ENCODE peak calls at places on chromosome 20, in nine cellular contexts. I, A, Q, L, P, J, F, N and W are unnamed samples.

GRCh38 chr20:50144362-50144761 is 9.2 kb downstream of the PEDS1 start:
- DNase-seq in L (peak), P (no peak), I (no peak), F (peak), N (peak), A (no peak), J (peak), Q (no peak), W (peak)

GRCh38 chr20:62587757-62588402 is 54.4 kb upstream of the SLCO4A1 start:
- DNase-seq in Q (no peak), J (no peak), N (no peak), P (no peak), F (no peak), A (no peak), L (no peak), I (no peak), W (no peak)

GRCh38 chr20:15708984-15709598 is 864.2 kb downstream of the KIF16B start:
- DNase-seq in Q (no peak), N (peak), J (no peak), P (peak), L (peak), F (no peak), I (peak), A (no peak), W (no peak)

GRCh38 chr20:10079964-10080363 is 45.2 kb downstream of the ANKEF1 start:
- DNase-seq in A (no peak), J (no peak), P (no peak), N (no peak), F (peak), Q (no peak), I (no peak), L (peak), W (no peak)

GRCh38 chr20:50020283-50020682 is 37.5 kb downstream of the SNAI1 start:
- DNase-seq in F (no peak), L (peak), I (no peak), A (no peak), P (no peak), Q (no peak), J (no peak), N (no peak), W (no peak)

GRCh38 chr20:10603971-10604864 is 69.6 kb downstream of the JAG1 start:
- DNase-seq in Q (no peak), J (peak), L (peak), P (no peak), A (no peak), I (peak), N (peak), F (peak), W (peak)

GRCh38 chr20:36092424-36093024 is 62.0 kb upstream of the EPB41L1 start:
- DNase-seq in L (peak), Q (no peak), N (peak), A (no peak), P (no peak), F (peak), J (no peak), I (no peak), W (peak)

GRCh38 chr20:316316-317068 is 8.9 kb upstream of the SOX12 start:
- DNase-seq in L (no peak), P (no peak), F (no peak), I (no peak), N (no peak), J (no peak), Q (no peak), A (no peak), W (no peak)

GRCh38 chr20:6081236-6081635 is 27.4 kb upstream of the LRRN4 start:
- DNase-seq in Q (no peak), P (no peak), L (peak), A (no peak), I (no peak), N (no peak), F (no peak), J (no peak), W (no peak)

GRCh38 chr20:46568570-46569129 is 18.2 kb upstream of the OCSTAMP start:
- DNase-seq in Q (peak), F (no peak), A (peak), I (peak), J (peak), L (peak), N (peak), P (no peak), W (peak)

GRCh38 chr20:25300496-25301170 is 52.7 kb downstream of the PYGB start:
- DNase-seq in L (peak), I (no peak), A (no peak), N (no peak), F (peak), P (no peak), Q (no peak), J (no peak), W (no peak)

GRCh38 chr20:49157146-49157545 is 31.0 kb downstream of the STAU1 start:
- DNase-seq in F (no peak), P (no peak), A (no peak), I (no peak), Q (no peak), L (no peak), N (no peak), J (no peak), W (no peak)

GRCh38 chr20:8007490-8007889 is 12.1 kb downstream of the TMX4 start:
- DNase-seq in J (no peak), N (no peak), A (no peak), P (no peak), L (no peak), Q (no peak), I (no peak), F (no peak), W (no peak)

GRCh38 chr20:61630240-61630650 is 378.2 kb downstream of the CDH4 start:
- DNase-seq in N (no peak), Q (no peak), A (no peak), I (no peak), L (no peak), F (no peak), P (no peak), J (no peak), W (no peak)

GRCh38 chr20:59047938-59048680 is 5.5 kb upstream of the PRELID3B start:
- DNase-seq in L (peak), J (no peak), N (no peak), F (no peak), A (no peak), I (no peak), Q (no peak), P (peak), W (no peak)

GRCh38 chr20:1761116-1761515 is 103.5 kb upstream of the SIRPG start:
- DNase-seq in F (no peak), J (no peak), L (peak), Q (no peak), P (no peak), I (no peak), N (no peak), A (no peak), W (no peak)

GRCh38 chr20:58064411-58065010 is 163.9 kb downstream of the ANKRD60 start:
- DNase-seq in A (no peak), Q (no peak), P (no peak), F (no peak), I (no peak), J (peak), N (no peak), L (no peak), W (no peak)

GRCh38 chr20:45297786-45298497 is 8.7 kb upstream of the RBPJL start:
- DNase-seq in I (no peak), F (no peak), J (no peak), Q (no peak), P (no peak), A (no peak), L (no peak), N (no peak), W (no peak)

GRCh38 chr20:18001131-18001921 is 32.5 kb downstream of the MGME1 start:
- DNase-seq in A (no peak), L (peak), N (peak), P (no peak), I (peak), Q (peak), J (peak), F (no peak), W (peak)

GRCh38 chr20:47027456-47027855 is 132.8 kb downstream of the EYA2 start:
- DNase-seq in J (no peak), F (no peak), N (no peak), P (no peak), I (no peak), A (no peak), Q (no peak), L (no peak), W (no peak)

GRCh38 chr20:6919792-6920468 is 152.4 kb downstream of the BMP2 start:
- DNase-seq in A (no peak), J (no peak), N (no peak), P (no peak), Q (no peak), I (no peak), L (no peak), F (no peak), W (no peak)

GRCh38 chr20:5451643-5452210 is 135.0 kb upstream of the PROKR2 start:
- DNase-seq in P (no peak), F (no peak), A (no peak), Q (no peak), I (no peak), J (no peak), L (no peak), N (no peak), W (no peak)

GRCh38 chr20:37511605-37512275 is 9.3 kb upstream of the NNAT start:
- DNase-seq in J (no peak), L (peak), F (peak), N (no peak), I (no peak), Q (no peak), A (no peak), P (no peak), W (no peak)